ENCODE peak calls at places on chromosome 5, in four cellular contexts. O is GM12878, Z is HepG2, U is K562. B is an unnamed sample.

GRCh38 chr5:100131161-100131560 is 404.0 kb upstream of the FAM174A start:
- DNase-seq in O (no peak), Z (no peak), U (no peak), B (no peak)

GRCh38 chr5:73189816-73190451 is 16.9 kb downstream of the TMEM174 start:
- DNase-seq in O (no peak), Z (no peak), U (peak; percentile 19), B (no peak)

GRCh38 chr5:38500861-38501260 is 55.6 kb downstream of the LIFR start:
- DNase-seq in O (no peak), Z (no peak), U (no peak), B (no peak)

GRCh38 chr5:1479581-1480188 is 34.4 kb upstream of the SLC6A3 start:
- DNase-seq in O (no peak), Z (peak; percentile 23), U (peak; percentile 83), B (peak; percentile 68)

GRCh38 chr5:157390179-157390923 is 69.7 kb upstream of the NIPAL4 start:
- DNase-seq in O (no peak), Z (peak; percentile 93), U (no peak), B (no peak)

GRCh38 chr5:176823869-176824412 is 13.6 kb downstream of the UNC5A start:
- DNase-seq in O (no peak), Z (no peak), U (no peak), B (no peak)

GRCh38 chr5:54704341-54704740 is 186.8 kb downstream of the SNX18 start:
- DNase-seq in O (no peak), Z (no peak), U (no peak), B (no peak)

GRCh38 chr5:31898246-31898645 is 259.3 kb downstream of the PDZD2 start:
- DNase-seq in O (no peak), Z (no peak), U (no peak), B (no peak)

GRCh38 chr5:13412040-13412595 is 532.4 kb downstream of the DNAH5 start:
- DNase-seq in O (no peak), Z (no peak), U (no peak), B (no peak)

GRCh38 chr5:142143878-142144277 is 35.3 kb downstream of the NDFIP1 start:
- DNase-seq in O (no peak), Z (peak; percentile 25), U (peak; percentile 41), B (no peak)

GRCh38 chr5:115961413-115962238 is 649 bp upstream of the LVRN start:
- DNase-seq in O (no peak), Z (no peak), U (no peak), B (no peak)

GRCh38 chr5:129001831-129002626 is 36.7 kb downstream of the SLC27A6 start:
- DNase-seq in O (no peak), Z (no peak), U (no peak), B (no peak)

GRCh38 chr5:72109625-72110024 is 2.4 kb downstream of the MAP1B start:
- DNase-seq in O (no peak), Z (no peak), U (no peak), B (no peak)

GRCh38 chr5:151911011-151911410 is 13.6 kb downstream of the GLRA1 start:
- DNase-seq in O (no peak), Z (no peak), U (no peak), B (no peak)

GRCh38 chr5:78537821-78538220 is 110.8 kb downstream of the LHFPL2 start:
- DNase-seq in O (no peak), Z (peak; percentile 22), U (peak; percentile 58), B (peak; percentile 49)

GRCh38 chr5:55540525-55540924 is 5.8 kb upstream of the PLPP1 start:
- DNase-seq in O (no peak), Z (no peak), U (no peak), B (no peak)

GRCh38 chr5:168528521-168529360 is at the start of gene FBLL1:
- DNase-seq in O (no peak), Z (peak; percentile 19), U (peak; percentile 51), B (peak; percentile 48)

DNA sequence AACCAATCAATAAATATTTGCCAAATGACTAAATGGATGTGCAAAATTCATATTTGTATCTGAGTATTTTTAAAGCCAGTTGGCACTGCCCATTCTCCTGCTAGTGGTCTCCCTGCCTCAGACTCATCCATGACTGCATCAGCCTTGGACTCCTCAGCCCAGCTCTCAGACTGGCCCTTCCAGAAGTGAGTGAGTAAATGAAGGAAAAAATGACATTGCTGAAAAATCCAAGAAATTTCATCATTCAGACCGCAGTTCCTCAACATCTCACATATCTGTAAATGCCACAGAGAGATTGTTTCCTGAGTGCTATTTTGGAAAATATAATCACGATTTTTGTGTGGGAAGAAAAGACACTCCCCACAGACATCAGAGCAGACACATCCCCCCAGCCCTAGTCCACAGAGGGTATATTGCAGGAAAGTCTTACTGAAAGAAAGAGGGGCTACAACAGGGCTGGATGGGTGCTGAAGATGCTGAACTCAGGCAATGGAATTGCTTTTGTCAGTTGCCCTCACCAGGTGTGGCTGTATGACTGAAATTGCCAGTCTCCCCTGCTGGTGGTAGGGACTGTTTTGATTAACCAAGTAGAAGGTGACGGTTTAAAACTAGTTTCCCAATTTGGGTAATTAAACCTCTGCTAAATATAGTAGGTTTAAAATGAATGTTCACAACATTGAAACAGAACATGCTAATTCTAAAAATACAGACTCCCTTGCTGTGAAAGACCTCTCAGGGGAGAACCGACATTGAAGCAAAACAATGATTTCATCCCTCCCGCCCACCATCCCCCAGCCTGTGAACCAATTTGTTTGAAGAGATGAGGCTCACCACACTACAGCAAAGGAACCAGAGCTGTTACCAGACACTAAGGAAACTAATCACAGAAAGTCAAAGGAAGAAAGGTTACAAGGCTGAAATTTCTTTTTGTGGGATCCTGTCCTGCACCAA is 158.8 kb downstream of the DEPDC1B start:
- DNase-seq in O (peak; percentile 90), Z (peak; percentile 32), U (no peak), B (no peak)
- TF ChIP-seq BHLHE40 in O (peak; percentile 78), Z (no peak), U (no peak), B (no peak)

DNA sequence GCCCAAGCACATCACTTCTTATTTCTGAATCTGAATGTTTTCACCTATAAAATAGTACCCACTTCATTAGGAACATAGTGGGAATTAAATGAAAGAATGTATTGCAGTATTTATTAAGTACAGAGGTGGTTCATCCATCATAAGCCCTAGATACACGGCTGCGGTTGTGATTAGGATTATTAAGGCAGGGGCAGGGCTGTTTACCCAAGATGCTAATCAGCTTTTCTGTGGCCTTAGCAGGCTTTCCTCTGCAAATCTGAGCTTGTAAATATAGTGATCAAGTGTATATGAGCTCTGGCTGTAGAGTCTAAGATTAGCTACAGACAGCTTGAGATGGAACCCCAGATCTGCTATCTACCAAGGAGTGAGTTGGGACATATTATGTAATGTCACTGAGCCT is 124.1 kb upstream of the ADRA1B start:
- DNase-seq in O (no peak), Z (no peak), U (no peak), B (no peak)
- TF ChIP-seq FOXK2 in O (no peak), Z (no peak), U (no peak), B (no peak)

DNA sequence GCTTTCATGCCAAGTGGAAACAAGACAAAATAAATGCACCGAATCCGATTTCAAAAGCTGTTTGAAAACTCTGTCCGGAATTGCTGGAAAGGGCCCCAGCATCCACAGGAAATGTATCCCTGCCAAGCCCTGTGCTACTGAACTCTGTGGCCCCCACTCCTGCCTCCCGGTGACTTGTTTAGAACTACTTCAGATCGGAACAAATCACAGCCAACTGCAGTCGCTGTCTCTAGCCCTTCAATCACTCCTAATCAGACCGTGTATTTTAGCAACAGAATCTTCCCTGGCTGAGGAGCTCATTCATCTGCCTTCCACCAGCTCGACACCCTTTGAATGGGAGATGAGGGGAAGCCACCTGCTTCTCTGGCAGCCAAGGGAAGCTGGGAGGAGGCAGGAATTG is 94.1 kb downstream of the KCNIP1 start:
- DNase-seq in O (no peak), Z (no peak), U (no peak), B (no peak)
- TF ChIP-seq BHLHE40 in O (no peak), Z (no peak), U (no peak), B (no peak)

GRCh38 chr5:56825222-56825824 is 10.0 kb downstream of the MAP3K1 start:
- DNase-seq in O (no peak), Z (no peak), U (no peak), B (no peak)

GRCh38 chr5:56827043-56827442 is 11.7 kb downstream of the MAP3K1 start:
- DNase-seq in O (no peak), Z (peak; percentile 56), U (peak; percentile 29), B (peak; percentile 49)

GRCh38 chr5:56833325-56833724 is 18.0 kb downstream of the MAP3K1 start:
- DNase-seq in O (no peak), Z (no peak), U (no peak), B (no peak)

GRCh38 chr5:56827923-56828322 is 12.6 kb downstream of the MAP3K1 start:
- DNase-seq in O (no peak), Z (no peak), U (no peak), B (no peak)

DNA sequence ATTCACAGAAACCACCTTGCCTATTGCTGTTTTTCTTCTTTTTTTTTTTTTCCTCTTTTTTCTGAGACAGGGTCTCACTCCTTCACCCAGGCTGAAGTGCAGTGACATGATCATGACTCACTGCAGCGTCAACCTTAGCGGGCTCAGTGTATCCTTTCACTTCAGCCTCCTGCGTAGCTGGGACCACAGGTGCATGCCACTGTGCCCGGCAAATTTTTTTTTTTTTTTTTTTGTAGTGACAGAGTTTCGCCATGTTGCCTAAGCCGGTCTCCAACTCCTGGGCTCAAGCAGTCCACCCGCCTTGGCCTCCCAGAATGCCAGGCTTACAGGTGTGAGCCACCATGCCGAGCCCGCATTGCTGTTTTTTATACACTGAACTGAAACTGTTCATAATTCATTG is 13.8 kb downstream of the MAP3K1 start:
- DNase-seq in O (no peak), Z (no peak), U (no peak), B (no peak)
- TF ChIP-seq FOXK2 in O (no peak), Z (no peak), U (no peak), B (no peak)

DNA sequence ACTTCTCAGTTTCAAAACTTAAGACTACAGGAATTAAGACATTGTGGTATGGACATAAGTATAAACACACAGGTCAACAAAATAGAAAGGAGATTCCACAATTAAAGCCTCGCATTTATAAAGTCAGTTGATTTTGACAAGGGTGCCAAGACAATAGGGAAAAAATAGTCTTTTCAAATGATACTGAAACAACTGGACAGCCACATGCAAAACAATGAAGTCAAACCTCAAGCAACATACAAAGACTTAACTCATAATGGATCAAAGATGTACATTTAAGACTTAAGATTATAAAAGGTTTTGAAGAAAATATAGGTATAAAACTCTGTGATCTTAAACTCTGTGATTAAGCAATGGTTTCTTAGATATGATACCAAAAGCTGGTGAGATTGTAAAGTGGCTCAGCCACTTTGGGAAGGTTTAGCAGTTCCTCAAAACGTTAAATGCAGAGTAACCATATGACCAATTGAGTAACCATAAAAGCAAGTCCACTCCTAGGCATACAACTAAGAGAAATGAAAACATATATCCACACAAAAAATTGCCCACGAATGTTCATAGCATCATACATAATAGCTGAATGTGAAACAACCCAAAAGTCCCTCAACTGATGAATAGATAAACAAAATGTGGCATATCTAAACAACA is 22.0 kb downstream of the HINT1 start:
- DNase-seq in O (no peak), Z (no peak), U (no peak), B (no peak)
- TF ChIP-seq BHLHE40 in O (no peak), Z (no peak), U (no peak), B (no peak)

DNA sequence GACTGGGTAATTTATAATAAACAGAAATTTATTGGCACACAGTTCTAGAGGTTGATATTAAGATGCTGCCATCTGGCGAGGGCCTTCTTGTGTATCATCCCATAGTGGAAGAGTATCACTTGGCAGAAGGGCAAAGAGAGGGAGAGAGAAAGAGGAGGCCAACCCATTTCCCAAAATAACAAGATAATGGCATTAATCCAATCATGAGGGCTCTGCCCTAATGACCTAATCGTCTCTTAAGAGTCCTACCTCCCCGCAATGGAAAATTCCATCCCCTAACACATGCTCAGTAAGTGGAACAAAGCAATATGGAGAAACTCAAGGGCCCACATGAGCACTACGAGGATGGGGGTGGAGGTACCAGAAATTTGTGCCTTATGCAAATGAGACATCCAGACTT is 17.6 kb upstream of the VDAC1 start:
- DNase-seq in O (no peak), Z (no peak), U (no peak), B (no peak)
- TF ChIP-seq FOXK2 in O (no peak), Z (no peak), U (no peak), B (no peak)